ENCODE peak calls at places on chromosomes 12 and 14, in four cellular contexts. P is caudate nucleus, O is aorta, J is KG1. Z is an unnamed sample.

GRCh38 chr12:88328056-88328455 is 185.9 kb downstream of the TMTC3 start:
- DNase-seq in P (no peak), O (no peak), J (no peak), Z (no peak)

GRCh38 chr12:110741795-110742717 is 635 bp downstream of the PPP1CC start:
- DNase-seq in P (no peak), O (peak), J (no peak), Z (peak)

GRCh38 chr12:92170050-92170449 is 24.4 kb upstream of the BTG1 start:
- DNase-seq in P (no peak), O (no peak), J (no peak), Z (no peak)

GRCh38 chr12:45893240-45893639 is 97.1 kb downstream of the SCAF11 start:
- DNase-seq in P (no peak), O (no peak), J (no peak), Z (no peak)

GRCh38 chr12:70637286-70637685 is at the start of gene PTPRB:
- DNase-seq in P (no peak), O (no peak), J (no peak), Z (no peak)

GRCh38 chr12:32821293-32822089 is 65.8 kb upstream of the YARS2 start:
- DNase-seq in P (no peak), O (no peak), J (no peak), Z (no peak)

GRCh38 chr12:1217191-1217949 is 226.3 kb downstream of the ERC1 start:
- DNase-seq in P (no peak), O (no peak), J (no peak), Z (no peak)

GRCh38 chr14:67411820-67412421 is at the start of gene PLEK2:
- DNase-seq in P (no peak), O (peak), J (no peak), Z (no peak)

GRCh38 chr12:57517187-57517586 is 3.1 kb downstream of the DDIT3 start:
- DNase-seq in P (no peak), O (no peak), J (no peak), Z (no peak)

GRCh38 chr12:1531160-1531653 is 63.2 kb downstream of the FBXL14 start:
- DNase-seq in P (no peak), O (no peak), J (no peak), Z (no peak)

GRCh38 chr12:5533368-5533767 is 101.5 kb downstream of the NTF3 start:
- DNase-seq in P (no peak), O (no peak), J (no peak), Z (no peak)

GRCh38 chr12:102833687-102834435 is 83.2 kb downstream of the PAH start:
- DNase-seq in P (no peak), O (no peak), J (no peak), Z (no peak)

GRCh38 chr12:25250744-25251730 is at the start of gene KRAS:
- DNase-seq in P (peak), O (peak), J (peak), Z (peak)

GRCh38 chr12:64252708-64253107 is 30.6 kb upstream of the KICS2 start:
- DNase-seq in P (no peak), O (no peak), J (no peak), Z (no peak)

GRCh38 chr14:23567186-23568020 is at the start of gene AP1G2:
- DNase-seq in P (peak), O (peak), J (peak), Z (no peak)

GRCh38 chr12:70640901-70641300 is 3.7 kb upstream of the PTPRB start:
- DNase-seq in P (no peak), O (no peak), J (no peak), Z (no peak)

GRCh38 chr12:21451529-21451928 is 14.1 kb downstream of the PYROXD1 start:
- DNase-seq in P (no peak), O (no peak), J (no peak), Z (no peak)

GRCh38 chr12:123089631-123090353 is 61.1 kb downstream of the PITPNM2 start:
- DNase-seq in P (no peak), O (no peak), J (peak), Z (no peak)

GRCh38 chr14:71933026-71933587 is 878 bp downstream of the RGS6 start:
- DNase-seq in P (no peak), O (no peak), J (no peak), Z (no peak)

GRCh38 chr12:132208153-132208823 is 64.0 kb downstream of the NOC4L start:
- DNase-seq in P (no peak), O (peak), J (no peak), Z (no peak)

GRCh38 chr12:29148958-29149690 is at the start of gene FAR2:
- DNase-seq in P (no peak), O (peak), J (no peak), Z (no peak)

GRCh38 chr12:53044052-53044581 is 5.7 kb upstream of the TNS2 start:
- DNase-seq in P (peak), O (no peak), J (no peak), Z (peak)

GRCh38 chr14:28142400-28143015 is 624.1 kb upstream of the FOXG1 start:
- DNase-seq in P (peak), O (no peak), J (no peak), Z (no peak)

GRCh38 chr12:57552306-57552651 is 2.4 kb downstream of the KIF5A start:
- DNase-seq in P (no peak), O (no peak), J (no peak), Z (no peak)

GRCh38 chr14:71702799-71703198 is 229.4 kb upstream of the RGS6 start:
- DNase-seq in P (no peak), O (no peak), J (no peak), Z (no peak)